ENCODE peak calls at places on chromosome X, in eight cellular contexts. One of them, this sample, is unnamed.

GRCh38 chrX:42079968-42080367 is 156.6 kb upstream of the CASK start:
- DNase-seq in GM13976: no peak
- DNase-seq in neural crest cell: no peak
- DNase-seq in spleen: no peak
- DNase-seq in mucosa of descending colon: no peak
- DNase-seq in fibroblast of lung: no peak
- DNase-seq in testis: no peak
- DNase-seq in upper lobe of right lung: no peak
- DNase-seq in this sample: no peak

GRCh38 chrX:119015407-119016242 is 41.2 kb downstream of the LONRF3 start:
- DNase-seq in GM13976: peak
- DNase-seq in neural crest cell: no peak
- DNase-seq in spleen: no peak
- DNase-seq in mucosa of descending colon: no peak
- DNase-seq in fibroblast of lung: peak
- DNase-seq in testis: no peak
- DNase-seq in upper lobe of right lung: peak
- DNase-seq in this sample: no peak

GRCh38 chrX:15947648-15948317 is 93.2 kb upstream of the AP1S2 start:
- DNase-seq in GM13976: no peak
- DNase-seq in neural crest cell: no peak
- DNase-seq in spleen: no peak
- DNase-seq in mucosa of descending colon: no peak
- DNase-seq in fibroblast of lung: peak
- DNase-seq in testis: peak
- DNase-seq in upper lobe of right lung: no peak
- DNase-seq in this sample: no peak

GRCh38 chrX:145848451-145848850 is 30.8 kb downstream of the SLITRK2 start:
- DNase-seq in GM13976: no peak
- DNase-seq in neural crest cell: no peak
- DNase-seq in spleen: no peak
- DNase-seq in mucosa of descending colon: no peak
- DNase-seq in fibroblast of lung: no peak
- DNase-seq in testis: no peak
- DNase-seq in upper lobe of right lung: no peak
- DNase-seq in this sample: no peak

GRCh38 chrX:41275661-41276609 is 58.0 kb upstream of the DDX3X start:
- DNase-seq in GM13976: peak
- DNase-seq in neural crest cell: peak
- DNase-seq in spleen: peak
- DNase-seq in mucosa of descending colon: peak
- DNase-seq in fibroblast of lung: peak
- DNase-seq in testis: peak
- DNase-seq in upper lobe of right lung: peak
- DNase-seq in this sample: peak

GRCh38 chrX:1935805-1936204 is 320.9 kb downstream of the ASMT start:
- DNase-seq in GM13976: no peak
- DNase-seq in neural crest cell: no peak
- DNase-seq in spleen: no peak
- DNase-seq in mucosa of descending colon: no peak
- DNase-seq in fibroblast of lung: no peak
- DNase-seq in testis: no peak
- DNase-seq in upper lobe of right lung: no peak
- DNase-seq in this sample: no peak

GRCh38 chrX:3994315-3994714 is 280.9 kb upstream of the PRKX start:
- DNase-seq in GM13976: no peak
- DNase-seq in neural crest cell: no peak
- DNase-seq in spleen: no peak
- DNase-seq in mucosa of descending colon: no peak
- DNase-seq in fibroblast of lung: no peak
- DNase-seq in testis: no peak
- DNase-seq in upper lobe of right lung: no peak
- DNase-seq in this sample: no peak

GRCh38 chrX:24860140-24860539 is 155.6 kb downstream of the ARX start:
- DNase-seq in GM13976: no peak
- DNase-seq in neural crest cell: no peak
- DNase-seq in spleen: no peak
- DNase-seq in mucosa of descending colon: no peak
- DNase-seq in fibroblast of lung: peak
- DNase-seq in testis: no peak
- DNase-seq in upper lobe of right lung: no peak
- DNase-seq in this sample: no peak

GRCh38 chrX:133375558-133376340 is 39.5 kb downstream of the GPC4 start:
- DNase-seq in GM13976: no peak
- DNase-seq in neural crest cell: no peak
- DNase-seq in spleen: no peak
- DNase-seq in mucosa of descending colon: peak
- DNase-seq in fibroblast of lung: no peak
- DNase-seq in testis: peak
- DNase-seq in upper lobe of right lung: no peak
- DNase-seq in this sample: peak

GRCh38 chrX:45295587-45295986 is 94.9 kb upstream of the DIPK2B start:
- DNase-seq in GM13976: no peak
- DNase-seq in neural crest cell: no peak
- DNase-seq in spleen: no peak
- DNase-seq in mucosa of descending colon: no peak
- DNase-seq in fibroblast of lung: peak
- DNase-seq in testis: peak
- DNase-seq in upper lobe of right lung: no peak
- DNase-seq in this sample: no peak

GRCh38 chrX:133859860-133860259 is 125.5 kb downstream of the GPC3 start:
- DNase-seq in GM13976: no peak
- DNase-seq in neural crest cell: no peak
- DNase-seq in spleen: no peak
- DNase-seq in mucosa of descending colon: no peak
- DNase-seq in fibroblast of lung: peak
- DNase-seq in testis: peak
- DNase-seq in upper lobe of right lung: no peak
- DNase-seq in this sample: no peak

GRCh38 chrX:128106630-128107029 is 54.4 kb upstream of the ACTRT1 start:
- DNase-seq in GM13976: peak
- DNase-seq in neural crest cell: peak
- DNase-seq in spleen: no peak
- DNase-seq in mucosa of descending colon: no peak
- DNase-seq in fibroblast of lung: no peak
- DNase-seq in testis: peak
- DNase-seq in upper lobe of right lung: no peak
- DNase-seq in this sample: no peak
- TF ChIP-seq CTCF in GM13976: peak
- TF ChIP-seq CTCF in neural crest cell: peak
- TF ChIP-seq CTCF in spleen: no peak
- TF ChIP-seq CTCF in mucosa of descending colon: no peak
- TF ChIP-seq CTCF in fibroblast of lung: no peak
- TF ChIP-seq CTCF in testis: no peak
- TF ChIP-seq CTCF in upper lobe of right lung: no peak
- TF ChIP-seq CTCF in this sample: no peak

GRCh38 chrX:19748898-19749680 is 138.3 kb downstream of the SH3KBP1 start:
- DNase-seq in GM13976: no peak
- DNase-seq in neural crest cell: no peak
- DNase-seq in spleen: no peak
- DNase-seq in mucosa of descending colon: no peak
- DNase-seq in fibroblast of lung: no peak
- DNase-seq in testis: no peak
- DNase-seq in upper lobe of right lung: no peak
- DNase-seq in this sample: no peak

GRCh38 chrX:19746919-19747671 is 140.3 kb downstream of the SH3KBP1 start:
- DNase-seq in GM13976: no peak
- DNase-seq in neural crest cell: no peak
- DNase-seq in spleen: no peak
- DNase-seq in mucosa of descending colon: no peak
- DNase-seq in fibroblast of lung: no peak
- DNase-seq in testis: no peak
- DNase-seq in upper lobe of right lung: no peak
- DNase-seq in this sample: no peak

GRCh38 chrX:19751068-19751467 is 136.3 kb downstream of the SH3KBP1 start:
- DNase-seq in GM13976: no peak
- DNase-seq in neural crest cell: no peak
- DNase-seq in spleen: no peak
- DNase-seq in mucosa of descending colon: no peak
- DNase-seq in fibroblast of lung: no peak
- DNase-seq in testis: no peak
- DNase-seq in upper lobe of right lung: no peak
- DNase-seq in this sample: no peak

GRCh38 chrX:19750028-19750786 is 137.2 kb downstream of the SH3KBP1 start:
- DNase-seq in GM13976: no peak
- DNase-seq in neural crest cell: no peak
- DNase-seq in spleen: no peak
- DNase-seq in mucosa of descending colon: no peak
- DNase-seq in fibroblast of lung: no peak
- DNase-seq in testis: no peak
- DNase-seq in upper lobe of right lung: no peak
- DNase-seq in this sample: no peak

DNA sequence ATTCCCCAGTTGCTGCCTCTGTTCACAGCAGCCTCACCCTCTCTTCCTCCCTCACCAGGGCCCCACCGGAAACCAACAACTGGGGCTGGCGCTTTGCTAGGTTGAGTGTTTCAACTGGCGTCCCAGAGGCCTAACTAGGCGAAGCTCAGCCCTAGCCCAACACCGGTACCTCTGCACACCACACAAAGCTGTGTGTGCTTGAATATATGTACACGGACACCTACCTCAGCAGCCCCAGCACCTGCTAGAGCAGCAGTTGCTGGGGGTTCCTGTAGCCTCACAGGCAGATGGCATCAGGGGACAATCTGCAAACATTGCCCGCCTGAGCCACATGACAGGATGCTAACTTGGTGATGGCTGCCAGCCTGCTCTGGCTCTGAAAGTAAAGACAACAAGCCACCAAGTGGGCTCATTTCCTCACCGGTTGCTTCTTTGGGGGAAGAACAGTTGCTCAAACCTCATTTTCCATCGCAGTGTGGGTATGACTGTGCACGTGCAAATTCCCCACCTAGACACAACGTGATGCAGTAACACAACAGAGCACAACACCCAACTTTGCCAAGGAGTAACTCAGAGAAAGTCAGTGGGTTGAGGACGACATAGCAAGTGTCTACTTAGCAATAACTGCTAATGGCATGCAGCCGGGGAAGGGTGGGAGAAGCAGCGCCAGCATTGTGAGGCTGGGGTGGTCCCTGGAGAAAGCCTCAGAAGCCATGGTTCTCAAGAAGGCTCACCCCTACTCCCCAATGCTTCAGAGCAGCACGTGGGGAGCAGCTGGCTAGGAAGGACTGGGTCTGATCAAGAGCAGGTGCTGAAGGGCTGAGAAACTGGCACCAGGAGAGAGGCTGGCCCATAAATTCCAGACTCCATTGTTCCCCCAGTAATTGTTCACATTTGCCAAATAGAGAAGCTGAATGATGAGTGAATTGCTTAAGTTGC is 139.5 kb downstream of the SH3KBP1 start:
- DNase-seq in GM13976: no peak
- DNase-seq in neural crest cell: no peak
- DNase-seq in spleen: peak
- DNase-seq in mucosa of descending colon: peak
- DNase-seq in fibroblast of lung: no peak
- DNase-seq in testis: no peak
- DNase-seq in upper lobe of right lung: no peak
- DNase-seq in this sample: no peak
- TF ChIP-seq CTCF in GM13976: no peak
- TF ChIP-seq CTCF in neural crest cell: no peak
- TF ChIP-seq CTCF in spleen: no peak
- TF ChIP-seq CTCF in mucosa of descending colon: no peak
- TF ChIP-seq CTCF in fibroblast of lung: no peak
- TF ChIP-seq CTCF in testis: no peak
- TF ChIP-seq CTCF in upper lobe of right lung: no peak
- TF ChIP-seq CTCF in this sample: no peak

GRCh38 chrX:39260965-39261364 is 459.7 kb downstream of the MID1IP1 start:
- DNase-seq in GM13976: no peak
- DNase-seq in neural crest cell: no peak
- DNase-seq in spleen: no peak
- DNase-seq in mucosa of descending colon: no peak
- DNase-seq in fibroblast of lung: no peak
- DNase-seq in testis: no peak
- DNase-seq in upper lobe of right lung: no peak
- DNase-seq in this sample: no peak

GRCh38 chrX:39258331-39258730 is 457.1 kb downstream of the MID1IP1 start:
- DNase-seq in GM13976: no peak
- DNase-seq in neural crest cell: no peak
- DNase-seq in spleen: no peak
- DNase-seq in mucosa of descending colon: no peak
- DNase-seq in fibroblast of lung: no peak
- DNase-seq in testis: no peak
- DNase-seq in upper lobe of right lung: no peak
- DNase-seq in this sample: no peak

GRCh38 chrX:39262641-39263040 is 461.4 kb downstream of the MID1IP1 start:
- DNase-seq in GM13976: no peak
- DNase-seq in neural crest cell: no peak
- DNase-seq in spleen: no peak
- DNase-seq in mucosa of descending colon: no peak
- DNase-seq in fibroblast of lung: no peak
- DNase-seq in testis: no peak
- DNase-seq in upper lobe of right lung: no peak
- DNase-seq in this sample: no peak

GRCh38 chrX:39263946-39264483 is 462.8 kb downstream of the MID1IP1 start:
- DNase-seq in GM13976: no peak
- DNase-seq in neural crest cell: no peak
- DNase-seq in spleen: no peak
- DNase-seq in mucosa of descending colon: no peak
- DNase-seq in fibroblast of lung: no peak
- DNase-seq in testis: no peak
- DNase-seq in upper lobe of right lung: no peak
- DNase-seq in this sample: no peak

DNA sequence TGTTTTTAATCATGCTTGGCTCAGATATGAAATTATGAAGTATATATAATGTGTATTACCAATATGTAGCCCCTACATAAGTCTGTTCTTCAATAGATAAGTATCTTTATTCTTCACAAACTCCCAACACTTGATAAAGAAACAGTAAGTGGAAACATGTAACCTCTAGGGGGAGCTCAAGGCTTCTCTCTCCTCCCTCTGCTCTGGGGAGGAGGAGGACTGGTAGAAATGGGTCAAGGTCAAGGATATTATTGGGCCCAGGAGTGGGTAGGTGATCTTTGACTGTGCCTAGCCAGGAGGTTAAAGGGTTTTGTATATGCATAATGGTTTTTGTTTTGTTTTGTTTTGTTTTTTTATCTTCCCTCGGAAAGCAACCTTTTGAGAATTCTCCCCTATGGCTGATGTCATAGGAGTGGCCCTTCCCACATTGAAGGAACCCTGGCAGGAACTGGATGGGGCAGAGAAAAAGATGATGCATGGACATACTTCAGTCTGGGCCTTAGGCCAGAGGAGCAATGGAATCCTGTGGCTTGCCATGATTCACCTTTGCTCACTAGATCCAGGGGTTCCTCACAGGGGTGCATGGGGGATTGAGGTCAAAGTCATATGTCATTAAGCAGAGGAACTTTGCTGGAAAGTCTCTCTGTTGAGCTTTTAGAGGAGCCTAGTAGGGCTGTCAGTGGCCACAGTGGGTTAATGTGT is 460.3 kb downstream of the MID1IP1 start:
- DNase-seq in GM13976: peak
- DNase-seq in neural crest cell: peak
- DNase-seq in spleen: no peak
- DNase-seq in mucosa of descending colon: no peak
- DNase-seq in fibroblast of lung: peak
- DNase-seq in testis: no peak
- DNase-seq in upper lobe of right lung: no peak
- DNase-seq in this sample: no peak
- TF ChIP-seq CTCF in GM13976: peak
- TF ChIP-seq CTCF in neural crest cell: peak
- TF ChIP-seq CTCF in spleen: peak
- TF ChIP-seq CTCF in mucosa of descending colon: no peak
- TF ChIP-seq CTCF in fibroblast of lung: peak
- TF ChIP-seq CTCF in testis: peak
- TF ChIP-seq CTCF in upper lobe of right lung: peak
- TF ChIP-seq CTCF in this sample: peak

GRCh38 chrX:82081027-82081426 is 879.1 kb downstream of the SH3BGRL start:
- DNase-seq in GM13976: no peak
- DNase-seq in neural crest cell: no peak
- DNase-seq in spleen: no peak
- DNase-seq in mucosa of descending colon: no peak
- DNase-seq in fibroblast of lung: no peak
- DNase-seq in testis: peak
- DNase-seq in upper lobe of right lung: no peak
- DNase-seq in this sample: no peak
- TF ChIP-seq CTCF in GM13976: no peak
- TF ChIP-seq CTCF in neural crest cell: no peak
- TF ChIP-seq CTCF in spleen: no peak
- TF ChIP-seq CTCF in mucosa of descending colon: no peak
- TF ChIP-seq CTCF in fibroblast of lung: no peak
- TF ChIP-seq CTCF in testis: no peak
- TF ChIP-seq CTCF in upper lobe of right lung: no peak
- TF ChIP-seq CTCF in this sample: no peak